ENCODE peak calls at places on chromosomes 13 and 19, in six cellular contexts. Q is stimulated activated CD4-positive, alpha-beta T cell treated with anti-CD3 and anti-CD28 coated beads, Interleukin-15, amount 100 ng/mL, for 1 hour; Z is NCI-H1417; X is fibroblast of the conjunctiva; P is left colon; L is endothelial cell of umbilical vein. A is an unnamed sample.
A peak's percentile ranks its signal among the peaks of the same experiment; 100 is the strongest.

GRCh38 chr19:12064266-12065099 is at the start of gene ZNF844:
- DNase-seq in Q (peak; percentile 60), Z (peak; percentile 94), X (peak; percentile 70), P (peak; percentile 98), L (peak; percentile 77), A (peak; percentile 37)

GRCh38 chr19:47781590-47782318 is 3.3 kb downstream of the SELENOW start:
- DNase-seq in Q (no peak), Z (no peak), X (no peak), P (no peak), L (no peak), A (no peak)

GRCh38 chr13:93496985-93497673 is 270.5 kb downstream of the GPC6 start:
- DNase-seq in Q (no peak), Z (peak; percentile 88), X (no peak), P (no peak), L (no peak), A (no peak)

GRCh38 chr13:73338389-73338788 is 279.6 kb downstream of the KLF5 start:
- DNase-seq in Q (no peak), Z (no peak), X (peak; percentile 17), P (no peak), L (no peak), A (no peak)

GRCh38 chr19:40416918-40417713 is 3.9 kb upstream of the PRX start:
- DNase-seq in Q (no peak), Z (no peak), X (no peak), P (no peak), L (no peak), A (no peak)

GRCh38 chr13:80665792-80666333 is 324.9 kb upstream of the SPRY2 start:
- DNase-seq in Q (no peak), Z (no peak), X (no peak), P (no peak), L (no peak), A (no peak)

GRCh38 chr19:7488736-7489353 is at the start of gene PEX11G:
- DNase-seq in Q (peak; percentile 92), Z (peak; percentile 37), X (peak; percentile 69), P (peak; percentile 87), L (peak; percentile 91), A (peak; percentile 84)

GRCh38 chr13:51435002-51435578 is 17.7 kb downstream of the INTS6 start:
- DNase-seq in Q (no peak), Z (peak; percentile 47), X (no peak), P (no peak), L (peak; percentile 49), A (no peak)

GRCh38 chr13:109790951-109791605 is 4.7 kb upstream of the IRS2 start:
- DNase-seq in Q (no peak), Z (peak; percentile 76), X (no peak), P (no peak), L (peak; percentile 34), A (no peak)

GRCh38 chr13:67106502-67107057 is 123.6 kb downstream of the PCDH9 start:
- DNase-seq in Q (no peak), Z (no peak), X (no peak), P (no peak), L (no peak), A (no peak)

GRCh38 chr13:79359064-79359463 is 47.0 kb downstream of the RBM26 start:
- DNase-seq in Q (no peak), Z (no peak), X (no peak), P (no peak), L (no peak), A (no peak)

GRCh38 chr13:54705738-54706137 is 1677.1 kb downstream of the OLFM4 start:
- DNase-seq in Q (no peak), Z (no peak), X (no peak), P (no peak), L (no peak), A (no peak)

GRCh38 chr19:12866416-12867119 is 14.7 kb downstream of the DNASE2 start:
- DNase-seq in Q (no peak), Z (no peak), X (no peak), P (no peak), L (no peak), A (no peak)

GRCh38 chr13:31514932-31515331 is 224.4 kb upstream of the RXFP2 start:
- DNase-seq in Q (no peak), Z (no peak), X (no peak), P (no peak), L (no peak), A (no peak)

GRCh38 chr19:18809149-18809978 is 18.3 kb upstream of the COMP start:
- DNase-seq in Q (no peak), Z (no peak), X (peak; percentile 80), P (peak; percentile 44), L (no peak), A (no peak)

GRCh38 chr19:10256970-10257615 is 5.1 kb downstream of the MRPL4 start:
- DNase-seq in Q (no peak), Z (no peak), X (no peak), P (no peak), L (no peak), A (no peak)

GRCh38 chr19:6616011-6616410 is 25.1 kb upstream of the CD70 start:
- DNase-seq in Q (no peak), Z (no peak), X (no peak), P (no peak), L (no peak), A (no peak)

GRCh38 chr19:19549804-19550453 is 11.9 kb downstream of the CILP2 start:
- DNase-seq in Q (no peak), Z (no peak), X (no peak), P (no peak), L (no peak), A (no peak)

GRCh38 chr19:50190439-50190891 is 13.0 kb upstream of the MYH14 start:
- DNase-seq in Q (no peak), Z (no peak), X (no peak), P (peak; percentile 89), L (no peak), A (no peak)